ENCODE peak calls at places on chromosomes 13 and 19, in eight cellular contexts. P, U, A, E, T, V, W and H are unnamed samples.

GRCh38 chr13:26299168-26299788 is 45.3 kb downstream of the CDK8 start:
- DNase-seq in P (peak), U (no peak), A (no peak), E (no peak), T (no peak), V (peak), W (peak), H (no peak)

GRCh38 chr13:47287291-47287751 is 390.5 kb upstream of the HTR2A start:
- DNase-seq in P (peak), U (no peak), A (no peak), E (no peak), T (no peak), V (peak), W (peak), H (no peak)

GRCh38 chr19:6402058-6402457 is 9.1 kb upstream of the GTF2F1 start:
- DNase-seq in P (no peak), U (no peak), A (no peak), E (no peak), T (no peak), V (no peak), W (no peak), H (no peak)

GRCh38 chr19:2477141-2477710 is 1.3 kb downstream of the GADD45B start:
- DNase-seq in P (peak), U (no peak), A (peak), E (peak), T (peak), V (peak), W (peak), H (no peak)

GRCh38 chr19:1746401-1747284 is 6.7 kb upstream of the ONECUT3 start:
- DNase-seq in P (peak), U (no peak), A (no peak), E (no peak), T (no peak), V (peak), W (peak), H (no peak)

GRCh38 chr19:47158879-47159509 is 28.4 kb downstream of the SAE1 start:
- DNase-seq in P (peak), U (no peak), A (no peak), E (no peak), T (no peak), V (peak), W (peak), H (no peak)

GRCh38 chr13:109700176-109700575 is 86.2 kb downstream of the IRS2 start:
- DNase-seq in P (peak), U (peak), A (peak), E (peak), T (peak), V (no peak), W (peak), H (no peak)

GRCh38 chr13:23381877-23382276 is 51.6 kb downstream of the SACS start:
- DNase-seq in P (no peak), U (no peak), A (no peak), E (no peak), T (no peak), V (no peak), W (no peak), H (no peak)

GRCh38 chr19:12450817-12451216 is 10.0 kb upstream of the ZNF443 start:
- DNase-seq in P (no peak), U (no peak), A (no peak), E (no peak), T (no peak), V (no peak), W (no peak), H (no peak)

GRCh38 chr19:7874080-7874856 is at the start of gene PRR36:
- DNase-seq in P (no peak), U (no peak), A (no peak), E (peak), T (no peak), V (no peak), W (no peak), H (no peak)

GRCh38 chr13:112725346-112726017 is 35.6 kb downstream of the ATP11A start:
- DNase-seq in P (peak), U (no peak), A (no peak), E (no peak), T (no peak), V (no peak), W (peak), H (no peak)

GRCh38 chr19:48741222-48741999 is 1.0 kb upstream of the RASIP1 start:
- DNase-seq in P (no peak), U (no peak), A (peak), E (peak), T (no peak), V (peak), W (no peak), H (no peak)

DNA sequence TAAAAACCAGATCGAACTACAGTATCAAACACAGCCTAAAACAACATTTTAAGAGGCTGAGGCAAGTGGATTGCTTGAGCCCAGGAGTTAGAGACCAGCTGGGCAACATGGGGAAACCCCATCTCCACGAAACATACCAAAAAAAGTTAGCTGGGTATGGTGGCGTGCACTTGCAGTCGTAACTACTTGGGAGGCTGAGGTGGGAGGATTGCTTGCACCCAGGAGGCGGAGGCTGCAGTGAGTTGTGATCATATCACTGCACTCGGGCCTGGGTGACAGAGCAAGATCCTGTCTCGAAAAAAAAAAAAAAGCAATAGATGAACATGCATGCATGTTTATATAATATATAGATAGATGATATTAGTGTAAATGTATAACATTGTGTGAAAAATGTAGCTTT is 5.2 kb upstream of the MRPS31 start:
- DNase-seq in P (no peak), U (no peak), A (no peak), E (no peak), T (no peak), V (no peak), W (no peak), H (no peak)
- H3K4me3 ChIP-seq in P (no peak), U (no peak), A (no peak), E (no peak), T (no peak), V (no peak), W (no peak), H (no peak)

GRCh38 chr19:19386373-19386869 is 19.1 kb upstream of the GATAD2A start:
- DNase-seq in P (no peak), U (no peak), A (no peak), E (no peak), T (no peak), V (peak), W (no peak), H (no peak)
- H3K27ac ChIP-seq in P (peak), U (peak), A (peak), E (peak), T (peak), V (peak), W (peak), H (peak)

DNA sequence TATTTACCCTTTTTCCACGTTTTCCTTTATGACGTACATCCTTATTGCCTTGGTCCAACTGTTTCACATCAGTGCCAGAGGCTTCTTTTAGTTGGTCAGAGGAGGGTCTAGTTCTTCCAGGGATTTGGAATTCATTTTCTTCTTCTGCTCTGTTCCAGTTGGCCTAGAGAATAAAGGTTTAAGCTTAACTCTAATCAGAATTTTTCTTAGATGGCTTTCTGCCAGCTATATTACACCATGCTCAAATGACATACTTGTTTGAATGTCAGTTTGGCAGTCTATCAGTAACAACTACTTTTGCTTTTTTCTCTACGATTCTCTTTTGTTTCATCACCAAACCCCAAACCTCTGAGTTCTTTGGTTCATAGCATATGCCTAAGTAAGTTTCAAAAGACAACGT is 16.8 kb downstream of the SPART start:
- DNase-seq in P (peak), U (no peak), A (no peak), E (no peak), T (no peak), V (no peak), W (no peak), H (no peak)
- H3K4me3 ChIP-seq in P (no peak), U (no peak), A (no peak), E (no peak), T (no peak), V (no peak), W (no peak), H (no peak)

GRCh38 chr19:13865243-13865577 is 11.7 kb upstream of the NANOS3 start:
- DNase-seq in P (no peak), U (no peak), A (no peak), E (no peak), T (no peak), V (no peak), W (no peak), H (no peak)
- H3K27ac ChIP-seq in P (no peak), U (peak), A (peak), E (no peak), T (no peak), V (no peak), W (no peak), H (no peak)

GRCh38 chr13:32117696-32118095 is 86.1 kb downstream of the FRY start:
- DNase-seq in P (peak), U (no peak), A (peak), E (no peak), T (peak), V (no peak), W (no peak), H (no peak)
- H3K4me3 ChIP-seq in P (no peak), U (no peak), A (no peak), E (no peak), T (no peak), V (no peak), W (no peak), H (no peak)